ENCODE peak calls at places on chromosomes 11 and 22, in five cellular contexts. One of them, this sample, is unnamed.

GRCh38 chr11:120568572-120569307 is 57.2 kb downstream of the GRIK4 start:
- DNase-seq in IMR-90: no peak
- DNase-seq in neuronal stem cell: no peak
- DNase-seq in H1: no peak
- DNase-seq in H9: no peak
- DNase-seq in this sample: no peak

GRCh38 chr11:8477680-8478079 is 116.3 kb downstream of the STK33 start:
- DNase-seq in IMR-90: no peak
- DNase-seq in neuronal stem cell: no peak
- DNase-seq in H1: no peak
- DNase-seq in H9: no peak
- DNase-seq in this sample: no peak

GRCh38 chr11:21474529-21474928 is 718.4 kb upstream of the ANO5 start:
- DNase-seq in IMR-90: no peak
- DNase-seq in neuronal stem cell: no peak
- DNase-seq in H1: no peak
- DNase-seq in H9: no peak
- DNase-seq in this sample: no peak

GRCh38 chr22:36860821-36861659 is at the start of gene NCF4:
- DNase-seq in IMR-90: no peak
- DNase-seq in neuronal stem cell: no peak
- DNase-seq in H1: no peak
- DNase-seq in H9: no peak
- DNase-seq in this sample: no peak

GRCh38 chr11:82775736-82776346 is 42.2 kb upstream of the FAM181B start:
- DNase-seq in IMR-90: peak; percentile 47
- DNase-seq in neuronal stem cell: no peak
- DNase-seq in H1: peak; percentile 83
- DNase-seq in H9: peak; percentile 72
- DNase-seq in this sample: peak; percentile 58

GRCh38 chr11:131632971-131633370 is 262.6 kb downstream of the NTM start:
- DNase-seq in IMR-90: no peak
- DNase-seq in neuronal stem cell: no peak
- DNase-seq in H1: no peak
- DNase-seq in H9: no peak
- DNase-seq in this sample: no peak

GRCh38 chr11:44625759-44626523 is 60.5 kb downstream of the CD82 start:
- DNase-seq in IMR-90: no peak
- DNase-seq in neuronal stem cell: no peak
- DNase-seq in H1: no peak
- DNase-seq in H9: no peak
- DNase-seq in this sample: no peak

GRCh38 chr11:44002191-44003093 is 45.3 kb upstream of the ACCSL start:
- DNase-seq in IMR-90: no peak
- DNase-seq in neuronal stem cell: no peak
- DNase-seq in H1: peak; percentile 41
- DNase-seq in H9: no peak
- DNase-seq in this sample: no peak

GRCh38 chr22:20139391-20140106 is 7.9 kb downstream of the ZDHHC8 start:
- DNase-seq in IMR-90: no peak
- DNase-seq in neuronal stem cell: no peak
- DNase-seq in H1: no peak
- DNase-seq in H9: no peak
- DNase-seq in this sample: no peak

GRCh38 chr22:20142711-20143621 is 7.9 kb downstream of the CCDC188 start:
- DNase-seq in IMR-90: no peak
- DNase-seq in neuronal stem cell: no peak
- DNase-seq in H1: no peak
- DNase-seq in H9: no peak
- DNase-seq in this sample: no peak

GRCh38 chr22:20140107-20140445 is 8.5 kb downstream of the ZDHHC8 start:
- DNase-seq in IMR-90: no peak
- DNase-seq in neuronal stem cell: no peak
- DNase-seq in H1: no peak
- DNase-seq in H9: no peak
- DNase-seq in this sample: no peak

GRCh38 chr22:20140521-20140964 is 8.9 kb downstream of the ZDHHC8 start:
- DNase-seq in IMR-90: no peak
- DNase-seq in neuronal stem cell: no peak
- DNase-seq in H1: no peak
- DNase-seq in H9: no peak
- DNase-seq in this sample: no peak

DNA sequence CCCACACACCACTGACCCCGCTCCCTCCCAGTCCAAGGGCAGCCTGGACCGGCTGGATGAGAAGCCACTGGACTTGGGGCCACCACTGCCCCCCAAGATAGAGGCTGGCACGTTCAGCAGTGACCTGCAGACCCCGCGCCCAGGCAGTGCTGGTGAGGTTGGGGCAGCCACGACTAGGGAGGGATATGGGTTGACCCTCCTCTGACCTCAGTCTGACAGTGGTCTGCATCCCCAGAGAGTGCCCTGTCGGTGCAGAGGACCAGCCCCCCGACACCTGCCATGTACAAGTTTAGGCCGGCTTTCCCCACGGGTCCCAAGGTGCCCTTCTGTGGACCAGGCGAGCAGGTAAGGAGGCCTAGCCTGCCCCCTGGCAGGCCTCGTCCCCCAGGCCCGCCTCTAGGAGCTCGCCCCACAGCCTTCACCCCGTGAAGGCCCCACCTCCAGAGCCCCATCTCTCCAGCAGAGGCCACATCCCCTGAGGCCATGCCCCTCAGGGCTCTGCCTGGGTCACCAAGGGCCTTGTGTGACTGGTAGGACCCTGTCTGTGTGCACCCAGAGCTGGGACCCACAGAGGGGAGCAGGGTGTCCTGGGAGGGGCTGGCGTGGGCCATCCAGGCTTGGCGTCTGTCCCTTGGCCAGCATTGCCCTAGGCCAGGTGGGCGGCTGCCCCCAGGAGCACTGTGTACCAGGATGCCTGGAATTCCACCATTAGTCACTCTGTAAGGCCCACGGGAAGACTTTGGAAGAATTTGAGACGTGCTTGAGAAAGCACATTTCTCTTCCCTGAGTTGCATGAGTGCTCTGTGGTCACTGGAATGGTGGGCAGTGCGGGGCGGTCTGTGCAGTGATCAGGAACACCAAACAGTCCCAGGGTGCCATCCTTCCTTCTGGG is 9.4 kb downstream of the CCDC188 start:
- DNase-seq in IMR-90: peak; percentile 82
- DNase-seq in neuronal stem cell: no peak
- DNase-seq in H1: no peak
- DNase-seq in H9: no peak
- DNase-seq in this sample: peak; percentile 49
- H4K8ac ChIP-seq in IMR-90: no peak overlapping the region
- H4K8ac ChIP-seq in neuronal stem cell: no peak overlapping the region
- H4K8ac ChIP-seq in H1: no peak overlapping the region
- H4K8ac ChIP-seq in H9: no peak overlapping the region
- H4K8ac ChIP-seq in this sample: no peak overlapping the region

GRCh38 chr11:1358286-1358685 is 31.4 kb upstream of the BRSK2 start:
- DNase-seq in IMR-90: peak; percentile 7
- DNase-seq in neuronal stem cell: no peak
- DNase-seq in H1: no peak
- DNase-seq in H9: no peak
- DNase-seq in this sample: no peak

GRCh38 chr11:1354125-1354938 is 35.4 kb upstream of the BRSK2 start:
- DNase-seq in IMR-90: no peak
- DNase-seq in neuronal stem cell: no peak
- DNase-seq in H1: no peak
- DNase-seq in H9: no peak
- DNase-seq in this sample: no peak

GRCh38 chr11:1356478-1356960 is 33.2 kb upstream of the BRSK2 start:
- DNase-seq in IMR-90: no peak
- DNase-seq in neuronal stem cell: no peak
- DNase-seq in H1: no peak
- DNase-seq in H9: no peak
- DNase-seq in this sample: no peak

GRCh38 chr11:1353383-1354124 is 36.2 kb upstream of the BRSK2 start:
- DNase-seq in IMR-90: no peak
- DNase-seq in neuronal stem cell: no peak
- DNase-seq in H1: no peak
- DNase-seq in H9: no peak
- DNase-seq in this sample: no peak

DNA sequence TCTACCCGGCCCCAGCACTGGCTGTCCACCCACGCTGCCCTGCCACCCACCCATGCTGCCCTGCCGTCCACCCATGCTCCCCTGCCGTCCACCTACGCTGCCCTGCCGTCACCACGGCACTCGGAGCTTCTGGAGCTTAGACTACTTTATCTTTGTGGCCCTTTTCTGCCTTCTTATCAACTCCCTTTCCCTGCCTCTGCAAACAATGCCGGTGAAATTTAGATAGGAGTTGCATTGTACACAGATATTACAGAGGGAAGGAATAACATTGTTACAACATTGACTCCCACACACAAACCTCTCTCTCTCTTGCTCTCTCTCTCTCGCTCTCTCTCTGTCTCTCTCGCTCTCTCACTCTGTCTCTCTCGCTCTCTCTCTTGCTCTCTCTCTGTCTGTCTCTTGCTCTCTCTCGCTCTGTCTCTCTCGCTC is 33.7 kb upstream of the BRSK2 start:
- DNase-seq in IMR-90: no peak
- DNase-seq in neuronal stem cell: no peak
- DNase-seq in H1: no peak
- DNase-seq in H9: no peak
- DNase-seq in this sample: no peak
- H4K91ac ChIP-seq in IMR-90: no peak overlapping the region
- H4K91ac ChIP-seq in neuronal stem cell: no peak overlapping the region
- H4K91ac ChIP-seq in H1: no peak overlapping the region
- H4K91ac ChIP-seq in H9: no peak overlapping the region
- H4K91ac ChIP-seq in this sample: no peak overlapping the region

DNA sequence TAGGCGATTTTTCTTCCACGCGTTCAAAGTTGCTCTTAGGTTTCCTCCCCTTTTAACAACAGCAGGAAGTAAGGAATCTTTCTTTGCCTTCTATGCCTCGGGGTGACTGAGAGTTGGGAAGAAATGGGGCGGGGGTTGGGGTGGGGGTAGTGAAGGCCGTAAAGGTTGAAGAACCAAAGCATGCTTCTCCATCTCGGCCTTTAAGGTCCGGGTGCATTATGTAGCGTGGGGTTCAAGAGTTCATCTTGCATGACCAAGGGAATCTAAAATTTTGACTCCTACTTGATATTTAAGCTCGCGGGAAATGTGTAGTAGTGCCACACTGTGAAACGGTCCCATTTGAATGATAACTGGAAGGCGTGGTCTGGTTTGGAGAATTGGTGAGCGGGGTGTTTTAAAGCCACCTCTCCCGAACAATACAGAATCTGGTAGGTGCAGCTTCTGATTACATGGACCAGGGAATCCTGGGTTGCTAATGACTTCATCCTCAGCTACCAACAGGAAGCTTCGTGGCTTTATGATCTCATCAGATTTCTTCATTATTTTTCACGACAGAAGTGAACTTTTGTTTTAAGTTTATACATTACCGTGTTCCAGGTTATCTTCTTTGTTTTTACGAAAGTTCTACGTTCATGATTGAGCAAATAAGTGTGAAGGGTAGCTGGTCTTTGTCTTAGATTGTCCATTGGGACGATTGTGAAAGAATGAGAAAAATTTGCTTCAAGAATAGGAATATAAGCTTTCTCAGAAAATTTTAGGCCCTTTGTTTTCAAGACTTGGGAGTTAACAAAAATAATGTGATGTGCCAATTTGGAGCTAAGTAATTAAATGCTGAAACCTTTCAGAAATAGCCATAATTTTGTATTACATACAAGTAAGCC is 1.6 kb downstream of the QSER1 start:
- DNase-seq in IMR-90: peak; percentile 82
- DNase-seq in neuronal stem cell: peak; percentile 39
- DNase-seq in H1: no peak
- DNase-seq in H9: peak; percentile 62
- DNase-seq in this sample: peak; percentile 90
- H2BK15ac ChIP-seq in IMR-90: no peak overlapping the region
- H2BK15ac ChIP-seq in neuronal stem cell: peak overlapping the region; percentile 64
- H2BK15ac ChIP-seq in H1: no peak overlapping the region
- H2BK15ac ChIP-seq in H9: no peak overlapping the region
- H2BK15ac ChIP-seq in this sample: no peak overlapping the region

DNA sequence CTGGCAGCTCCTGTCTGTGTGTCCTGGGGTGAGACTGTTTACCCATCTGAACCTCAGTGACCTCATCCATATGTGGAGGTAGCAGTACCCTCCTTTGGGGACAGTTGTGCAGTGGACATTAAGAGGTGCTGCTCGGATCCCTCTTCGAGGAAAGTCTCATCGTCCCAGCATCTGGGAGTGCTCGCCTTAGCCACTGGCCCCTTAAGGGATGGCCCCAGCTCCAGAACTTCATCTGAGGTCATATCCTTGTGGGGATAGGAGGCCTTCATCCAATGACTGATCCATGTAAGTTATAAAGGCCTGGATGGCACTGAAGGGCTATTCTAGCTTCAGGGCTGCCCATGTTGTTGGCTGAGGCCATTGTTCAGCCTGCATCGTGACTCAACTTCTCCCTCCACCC is 538.1 kb downstream of the MIAT start:
- DNase-seq in IMR-90: no peak
- DNase-seq in neuronal stem cell: no peak
- DNase-seq in H1: no peak
- DNase-seq in H9: no peak
- DNase-seq in this sample: no peak
- H4K8ac ChIP-seq in IMR-90: no peak overlapping the region
- H4K8ac ChIP-seq in neuronal stem cell: no peak overlapping the region
- H4K8ac ChIP-seq in H1: no peak overlapping the region
- H4K8ac ChIP-seq in H9: no peak overlapping the region
- H4K8ac ChIP-seq in this sample: no peak overlapping the region

GRCh38 chr22:45397806-45398205 is 15.6 kb downstream of the SMC1B start:
- DNase-seq in IMR-90: no peak
- DNase-seq in neuronal stem cell: no peak
- DNase-seq in H1: no peak
- DNase-seq in H9: peak; percentile 54
- DNase-seq in this sample: no peak
- H4K91ac ChIP-seq in IMR-90: no peak overlapping the region
- H4K91ac ChIP-seq in neuronal stem cell: no peak overlapping the region
- H4K91ac ChIP-seq in H1: no peak overlapping the region
- H4K91ac ChIP-seq in H9: no peak overlapping the region
- H4K91ac ChIP-seq in this sample: no peak overlapping the region

DNA sequence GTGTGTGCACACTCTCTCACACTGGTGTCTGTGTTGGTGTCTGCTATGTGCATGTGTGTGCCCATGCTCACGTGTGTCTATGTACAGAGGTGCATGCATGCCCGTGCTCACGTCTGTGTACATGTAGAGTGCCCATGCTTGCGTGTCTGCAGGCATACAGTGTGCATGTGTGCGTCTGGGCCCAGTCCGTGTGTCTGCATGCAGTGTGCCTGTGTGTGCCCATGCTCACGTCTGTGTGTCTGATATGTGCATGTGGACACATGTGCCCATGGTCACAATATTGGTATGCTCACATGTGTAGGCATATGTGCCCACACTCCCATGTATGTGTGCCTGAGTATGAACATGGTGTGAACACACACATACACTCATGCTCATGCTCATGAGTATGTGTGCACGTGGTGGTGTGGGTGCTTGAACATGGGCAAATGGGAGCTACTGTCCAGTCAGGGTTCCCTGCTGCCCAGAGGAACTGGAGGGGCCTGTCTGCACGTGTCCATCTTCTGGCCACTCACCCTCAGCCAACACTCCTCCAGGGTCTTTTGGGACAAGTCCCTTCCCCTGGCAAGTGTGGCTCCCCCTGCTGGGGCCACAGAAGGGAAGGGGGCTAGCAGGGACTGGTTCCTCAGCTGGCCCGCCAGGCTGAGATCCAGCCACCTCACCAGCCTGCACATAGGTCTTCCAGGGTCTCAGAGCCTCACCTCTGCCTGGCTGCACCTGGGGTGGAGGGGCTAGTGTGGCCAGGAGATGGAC is 7.3 kb upstream of the TBX1 start:
- DNase-seq in IMR-90: no peak
- DNase-seq in neuronal stem cell: no peak
- DNase-seq in H1: no peak
- DNase-seq in H9: peak; percentile 64
- DNase-seq in this sample: no peak
- H2BK15ac ChIP-seq in IMR-90: no peak overlapping the region
- H2BK15ac ChIP-seq in neuronal stem cell: peak overlapping the region; percentile 14
- H2BK15ac ChIP-seq in H1: peak overlapping the region; percentile 49
- H2BK15ac ChIP-seq in H9: no peak overlapping the region
- H2BK15ac ChIP-seq in this sample: no peak overlapping the region